ENCODE peak calls at places on chromosomes 12 and 14, in seven cellular contexts. One of them, this sample, is unnamed.

GRCh38 chr12:79983969-79984629 is 49.2 kb upstream of the PPP1R12A start:
- DNase-seq in amniotic epithelial cell: peak
- DNase-seq in BJ: peak
- DNase-seq in left ventricle myocardium inferior: no peak
- DNase-seq in Caco-2: no peak
- DNase-seq in EL: peak
- DNase-seq in left cardiac atrium: no peak
- DNase-seq in this sample: no peak

GRCh38 chr14:91869556-91869955 is 2.2 kb upstream of the TC2N start:
- DNase-seq in amniotic epithelial cell: no peak
- DNase-seq in Caco-2: no peak
- DNase-seq in left cardiac atrium: no peak
- DNase-seq in EL: no peak
- DNase-seq in left ventricle myocardium inferior: no peak
- DNase-seq in BJ: no peak
- DNase-seq in this sample: no peak

GRCh38 chr14:32038876-32039275 is 38.2 kb upstream of the ARHGAP5 start:
- DNase-seq in Caco-2: no peak
- DNase-seq in EL: no peak
- DNase-seq in amniotic epithelial cell: peak
- DNase-seq in BJ: no peak
- DNase-seq in left ventricle myocardium inferior: no peak
- DNase-seq in left cardiac atrium: no peak
- DNase-seq in this sample: no peak

GRCh38 chr14:61608245-61609142 is 86.8 kb upstream of the HIF1A start:
- DNase-seq in left ventricle myocardium inferior: no peak
- DNase-seq in BJ: no peak
- DNase-seq in amniotic epithelial cell: no peak
- DNase-seq in Caco-2: no peak
- DNase-seq in left cardiac atrium: no peak
- DNase-seq in EL: no peak
- DNase-seq in this sample: no peak

GRCh38 chr12:78703820-78704525 is 160.6 kb upstream of the SYT1 start:
- DNase-seq in BJ: peak
- DNase-seq in Caco-2: no peak
- DNase-seq in EL: peak
- DNase-seq in amniotic epithelial cell: peak
- DNase-seq in left cardiac atrium: no peak
- DNase-seq in left ventricle myocardium inferior: no peak
- DNase-seq in this sample: no peak

GRCh38 chr12:44847888-44848770 is 28.0 kb downstream of the NELL2 start:
- DNase-seq in amniotic epithelial cell: no peak
- DNase-seq in left cardiac atrium: no peak
- DNase-seq in BJ: no peak
- DNase-seq in EL: no peak
- DNase-seq in Caco-2: no peak
- DNase-seq in left ventricle myocardium inferior: no peak
- DNase-seq in this sample: no peak

GRCh38 chr12:47741340-47741703 is 16.0 kb upstream of the ENDOU start:
- DNase-seq in Caco-2: no peak
- DNase-seq in EL: peak
- DNase-seq in amniotic epithelial cell: no peak
- DNase-seq in left ventricle myocardium inferior: peak
- DNase-seq in BJ: no peak
- DNase-seq in left cardiac atrium: peak
- DNase-seq in this sample: peak

GRCh38 chr12:103538397-103538796 is 42.6 kb upstream of the C12orf42 start:
- DNase-seq in Caco-2: no peak
- DNase-seq in EL: peak
- DNase-seq in amniotic epithelial cell: no peak
- DNase-seq in left ventricle myocardium inferior: no peak
- DNase-seq in BJ: no peak
- DNase-seq in left cardiac atrium: no peak
- DNase-seq in this sample: no peak

GRCh38 chr14:96251656-96252155 is 4.3 kb upstream of the BDKRB1 start:
- DNase-seq in Caco-2: no peak
- DNase-seq in left cardiac atrium: no peak
- DNase-seq in amniotic epithelial cell: no peak
- DNase-seq in EL: peak
- DNase-seq in left ventricle myocardium inferior: no peak
- DNase-seq in BJ: no peak
- DNase-seq in this sample: no peak

GRCh38 chr12:27083861-27084271 is 1.5 kb upstream of the C12orf71 start:
- DNase-seq in amniotic epithelial cell: peak
- DNase-seq in left cardiac atrium: no peak
- DNase-seq in Caco-2: no peak
- DNase-seq in left ventricle myocardium inferior: no peak
- DNase-seq in EL: peak
- DNase-seq in BJ: peak
- DNase-seq in this sample: no peak

GRCh38 chr12:74984631-74985030 is 225.0 kb downstream of the KCNC2 start:
- DNase-seq in BJ: no peak
- DNase-seq in EL: no peak
- DNase-seq in amniotic epithelial cell: no peak
- DNase-seq in left ventricle myocardium inferior: no peak
- DNase-seq in left cardiac atrium: no peak
- DNase-seq in Caco-2: no peak
- DNase-seq in this sample: no peak

GRCh38 chr12:19979584-19979983 is 388.8 kb upstream of the PDE3A start:
- DNase-seq in left ventricle myocardium inferior: no peak
- DNase-seq in amniotic epithelial cell: no peak
- DNase-seq in left cardiac atrium: no peak
- DNase-seq in BJ: no peak
- DNase-seq in Caco-2: no peak
- DNase-seq in EL: no peak
- DNase-seq in this sample: no peak

GRCh38 chr12:98870521-98870920 is 225.4 kb downstream of the APAF1 start:
- DNase-seq in left ventricle myocardium inferior: no peak
- DNase-seq in Caco-2: no peak
- DNase-seq in amniotic epithelial cell: no peak
- DNase-seq in left cardiac atrium: no peak
- DNase-seq in EL: no peak
- DNase-seq in BJ: no peak
- DNase-seq in this sample: no peak

GRCh38 chr14:94571395-94571794 is 9.8 kb upstream of the SERPINA5 start:
- DNase-seq in BJ: no peak
- DNase-seq in left cardiac atrium: peak
- DNase-seq in Caco-2: no peak
- DNase-seq in left ventricle myocardium inferior: peak
- DNase-seq in EL: no peak
- DNase-seq in amniotic epithelial cell: no peak
- DNase-seq in this sample: no peak

GRCh38 chr14:103684471-103684870 is 30.8 kb downstream of the XRCC3 start:
- DNase-seq in EL: no peak
- DNase-seq in left cardiac atrium: no peak
- DNase-seq in amniotic epithelial cell: no peak
- DNase-seq in Caco-2: no peak
- DNase-seq in left ventricle myocardium inferior: no peak
- DNase-seq in BJ: no peak
- DNase-seq in this sample: no peak

GRCh38 chr14:105532735-105533141 is 6.4 kb downstream of the TMEM121 start:
- DNase-seq in left ventricle myocardium inferior: no peak
- DNase-seq in left cardiac atrium: no peak
- DNase-seq in amniotic epithelial cell: peak
- DNase-seq in Caco-2: no peak
- DNase-seq in EL: peak
- DNase-seq in BJ: no peak
- DNase-seq in this sample: no peak

GRCh38 chr12:72346331-72346944 is 74.3 kb downstream of the TRHDE start:
- DNase-seq in left ventricle myocardium inferior: no peak
- DNase-seq in Caco-2: peak
- DNase-seq in BJ: no peak
- DNase-seq in EL: peak
- DNase-seq in left cardiac atrium: peak
- DNase-seq in amniotic epithelial cell: peak
- DNase-seq in this sample: peak

GRCh38 chr12:100857971-100858370 is 63.4 kb downstream of the ANO4 start:
- DNase-seq in EL: no peak
- DNase-seq in amniotic epithelial cell: no peak
- DNase-seq in BJ: no peak
- DNase-seq in Caco-2: no peak
- DNase-seq in left ventricle myocardium inferior: no peak
- DNase-seq in left cardiac atrium: no peak
- DNase-seq in this sample: no peak

GRCh38 chr14:69580009-69580577 is 5.4 kb upstream of the CCDC177 start:
- DNase-seq in Caco-2: peak
- DNase-seq in left cardiac atrium: peak
- DNase-seq in left ventricle myocardium inferior: no peak
- DNase-seq in amniotic epithelial cell: peak
- DNase-seq in EL: peak
- DNase-seq in BJ: no peak
- DNase-seq in this sample: no peak

GRCh38 chr12:19236656-19237055 is 107.1 kb downstream of the PLEKHA5 start:
- DNase-seq in Caco-2: no peak
- DNase-seq in left ventricle myocardium inferior: no peak
- DNase-seq in BJ: no peak
- DNase-seq in EL: peak
- DNase-seq in left cardiac atrium: peak
- DNase-seq in amniotic epithelial cell: peak
- DNase-seq in this sample: no peak

GRCh38 chr12:70366581-70367267 is 634 bp downstream of the KCNMB4 start:
- DNase-seq in left cardiac atrium: peak
- DNase-seq in left ventricle myocardium inferior: peak
- DNase-seq in BJ: no peak
- DNase-seq in amniotic epithelial cell: peak
- DNase-seq in EL: peak
- DNase-seq in Caco-2: peak
- DNase-seq in this sample: peak

GRCh38 chr12:124640096-124640495 is 72.7 kb upstream of the NCOR2 start:
- DNase-seq in amniotic epithelial cell: peak
- DNase-seq in BJ: no peak
- DNase-seq in Caco-2: no peak
- DNase-seq in left cardiac atrium: no peak
- DNase-seq in left ventricle myocardium inferior: no peak
- DNase-seq in EL: peak
- DNase-seq in this sample: no peak

GRCh38 chr14:91996951-91997371 is 42.9 kb downstream of the TRIP11 start:
- DNase-seq in left cardiac atrium: no peak
- DNase-seq in Caco-2: no peak
- DNase-seq in amniotic epithelial cell: peak
- DNase-seq in left ventricle myocardium inferior: no peak
- DNase-seq in EL: peak
- DNase-seq in BJ: peak
- DNase-seq in this sample: no peak

GRCh38 chr14:67457782-67458181 is 30.7 kb downstream of the TMEM229B start:
- DNase-seq in left ventricle myocardium inferior: peak
- DNase-seq in amniotic epithelial cell: no peak
- DNase-seq in EL: peak
- DNase-seq in BJ: no peak
- DNase-seq in Caco-2: no peak
- DNase-seq in left cardiac atrium: peak
- DNase-seq in this sample: no peak

GRCh38 chr14:64857979-64858740 is 21.5 kb downstream of the SPTB start:
- DNase-seq in BJ: no peak
- DNase-seq in left cardiac atrium: no peak
- DNase-seq in Caco-2: no peak
- DNase-seq in left ventricle myocardium inferior: no peak
- DNase-seq in EL: no peak
- DNase-seq in amniotic epithelial cell: no peak
- DNase-seq in this sample: no peak

GRCh38 chr14:62743118-62743517 is 302.1 kb downstream of the KCNH5 start:
- DNase-seq in left ventricle myocardium inferior: no peak
- DNase-seq in BJ: no peak
- DNase-seq in left cardiac atrium: no peak
- DNase-seq in EL: no peak
- DNase-seq in amniotic epithelial cell: no peak
- DNase-seq in Caco-2: no peak
- DNase-seq in this sample: no peak

GRCh38 chr14:32703246-32703645 is 235.4 kb upstream of the NPAS3 start:
- DNase-seq in amniotic epithelial cell: no peak
- DNase-seq in EL: no peak
- DNase-seq in BJ: no peak
- DNase-seq in left cardiac atrium: no peak
- DNase-seq in Caco-2: no peak
- DNase-seq in left ventricle myocardium inferior: no peak
- DNase-seq in this sample: no peak

GRCh38 chr12:17296882-17297281 is 690.9 kb upstream of the LMO3 start:
- DNase-seq in left ventricle myocardium inferior: no peak
- DNase-seq in EL: no peak
- DNase-seq in Caco-2: no peak
- DNase-seq in amniotic epithelial cell: no peak
- DNase-seq in left cardiac atrium: no peak
- DNase-seq in BJ: no peak
- DNase-seq in this sample: no peak

GRCh38 chr14:73463411-73463810 is 5.1 kb upstream of the NUMB start:
- DNase-seq in BJ: peak
- DNase-seq in left cardiac atrium: peak
- DNase-seq in amniotic epithelial cell: peak
- DNase-seq in EL: peak
- DNase-seq in left ventricle myocardium inferior: no peak
- DNase-seq in Caco-2: no peak
- DNase-seq in this sample: no peak

GRCh38 chr12:105278043-105278697 is 42.2 kb upstream of the APPL2 start:
- DNase-seq in EL: peak
- DNase-seq in Caco-2: peak
- DNase-seq in amniotic epithelial cell: peak
- DNase-seq in BJ: no peak
- DNase-seq in left cardiac atrium: no peak
- DNase-seq in left ventricle myocardium inferior: no peak
- DNase-seq in this sample: no peak

GRCh38 chr12:117045998-117046374 is 53.2 kb downstream of the TESC start:
- DNase-seq in Caco-2: no peak
- DNase-seq in EL: peak
- DNase-seq in left cardiac atrium: no peak
- DNase-seq in amniotic epithelial cell: no peak
- DNase-seq in BJ: no peak
- DNase-seq in left ventricle myocardium inferior: no peak
- DNase-seq in this sample: no peak

GRCh38 chr14:104195854-104196253 is 57.5 kb downstream of the KIF26A start:
- DNase-seq in amniotic epithelial cell: no peak
- DNase-seq in BJ: no peak
- DNase-seq in EL: no peak
- DNase-seq in left cardiac atrium: no peak
- DNase-seq in left ventricle myocardium inferior: no peak
- DNase-seq in Caco-2: no peak
- DNase-seq in this sample: no peak

GRCh38 chr12:58095002-58095401 is 153.6 kb downstream of the ATP23 start:
- DNase-seq in EL: no peak
- DNase-seq in amniotic epithelial cell: no peak
- DNase-seq in left ventricle myocardium inferior: no peak
- DNase-seq in BJ: no peak
- DNase-seq in left cardiac atrium: no peak
- DNase-seq in Caco-2: no peak
- DNase-seq in this sample: no peak